ENCODE peak calls at places on chromosomes 6 and 20, in seven cellular contexts. E, R, K, O, Z, V and T are unnamed samples.

GRCh38 chr6:18748314-18748713 is 361.2 kb downstream of the RNF144B start:
- DNase-seq in E (no peak), R (no peak), K (no peak), O (no peak), Z (no peak), V (no peak), T (no peak)

GRCh38 chr6:45610374-45610773 is 232.6 kb upstream of the SUPT3H start:
- DNase-seq in E (no peak), R (no peak), K (no peak), O (no peak), Z (no peak), V (no peak), T (no peak)

GRCh38 chr6:117615981-117616961 is 14.0 kb upstream of the GOPC start:
- DNase-seq in E (no peak), R (no peak), K (no peak), O (no peak), Z (peak; percentile 77), V (no peak), T (no peak)

GRCh38 chr6:13724174-13724573 is 12.5 kb upstream of the RANBP9 start:
- DNase-seq in E (no peak), R (no peak), K (peak; percentile 66), O (no peak), Z (no peak), V (no peak), T (no peak)

GRCh38 chr6:114989279-114989964 is 646.6 kb upstream of the HS3ST5 start:
- DNase-seq in E (no peak), R (no peak), K (peak; percentile 62), O (no peak), Z (no peak), V (no peak), T (no peak)

GRCh38 chr6:43773050-43773956 is 3.3 kb downstream of the VEGFA start:
- DNase-seq in E (no peak), R (no peak), K (peak; percentile 89), O (peak; percentile 34), Z (no peak), V (peak; percentile 79), T (peak; percentile 81)

GRCh38 chr20:661474-662288 is 8.7 kb upstream of the SRXN1 start:
- DNase-seq in E (no peak), R (no peak), K (peak; percentile 37), O (no peak), Z (no peak), V (no peak), T (no peak)

GRCh38 chr6:143260857-143261256 is 189.6 kb downstream of the ADAT2 start:
- DNase-seq in E (no peak), R (no peak), K (no peak), O (no peak), Z (peak; percentile 28), V (no peak), T (no peak)

GRCh38 chr20:31713312-31714049 is 9.2 kb downstream of the BCL2L1 start:
- DNase-seq in E (peak; percentile 79), R (peak; percentile 64), K (no peak), O (no peak), Z (peak; percentile 83), V (no peak), T (no peak)

GRCh38 chr6:105162377-105162776 is 17.4 kb downstream of the POPDC3 start:
- DNase-seq in E (no peak), R (no peak), K (no peak), O (no peak), Z (no peak), V (no peak), T (no peak)

GRCh38 chr6:77106992-77107391 is 356.3 kb downstream of the HTR1B start:
- DNase-seq in E (no peak), R (peak; percentile 48), K (no peak), O (no peak), Z (no peak), V (no peak), T (no peak)

GRCh38 chr6:75024796-75025195 is 181.1 kb downstream of the COL12A1 start:
- DNase-seq in E (peak; percentile 12), R (no peak), K (no peak), O (no peak), Z (no peak), V (no peak), T (no peak)

GRCh38 chr6:150435832-150436231 is 67.0 kb downstream of the IYD start:
- DNase-seq in E (no peak), R (no peak), K (no peak), O (no peak), Z (peak; percentile 29), V (no peak), T (no peak)

GRCh38 chr20:45583502-45583901 is 4.4 kb upstream of the WFDC8 start:
- DNase-seq in E (no peak), R (no peak), K (no peak), O (no peak), Z (no peak), V (no peak), T (no peak)

GRCh38 chr6:158569036-158569435 is 9.1 kb downstream of the TMEM181 start:
- DNase-seq in E (no peak), R (no peak), K (no peak), O (no peak), Z (no peak), V (no peak), T (no peak)

GRCh38 chr6:150659046-150659763 is 59.5 kb downstream of the PLEKHG1 start:
- DNase-seq in E (no peak), R (no peak), K (no peak), O (no peak), Z (no peak), V (no peak), T (no peak)

GRCh38 chr6:106546322-106547052 is 82.8 kb downstream of the RTN4IP1 start:
- DNase-seq in E (peak; percentile 73), R (peak; percentile 68), K (peak; percentile 76), O (no peak), Z (peak; percentile 73), V (no peak), T (no peak)

GRCh38 chr20:50541606-50542041 is 31.4 kb downstream of the PTPN1 start:
- DNase-seq in E (no peak), R (no peak), K (peak; percentile 79), O (no peak), Z (no peak), V (no peak), T (no peak)

GRCh38 chr6:32886674-32887383 is 32.8 kb downstream of the PSMB9 start:
- DNase-seq in E (peak; percentile 65), R (no peak), K (no peak), O (no peak), Z (peak; percentile 84), V (no peak), T (no peak)

GRCh38 chr6:156686429-156686939 is 90.7 kb upstream of the ARID1B start:
- DNase-seq in E (peak; percentile 23), R (peak; percentile 52), K (peak; percentile 50), O (peak; percentile 7), Z (peak; percentile 40), V (peak; percentile 74), T (peak; percentile 72)

GRCh38 chr6:67683960-67684359 is 951.1 kb upstream of the ADGRB3 start:
- DNase-seq in E (peak; percentile 4), R (no peak), K (peak; percentile 97), O (no peak), Z (peak; percentile 74), V (no peak), T (no peak)

GRCh38 chr6:96007663-96008062 is 8.1 kb upstream of the FUT9 start:
- DNase-seq in E (no peak), R (no peak), K (no peak), O (no peak), Z (no peak), V (no peak), T (no peak)